ENCODE peak calls at places on chromosomes 1 and 21, in ten cellular contexts. M is mesendoderm; F is erythroblast; U is fibroblast of lung; G is stimulated activated CD4-positive, alpha-beta T cell treated with anti-CD3 and anti-CD28 coated beads, Interleukin-4, amount 100 ng/mL, for 4 hours; J is EL; K is naive thymus-derived CD8-positive, alpha-beta T cell; B is ELR; X is A549; N is choroid plexus epithelial cell. Z is an unnamed sample.

GRCh38 chr1:47785561-47786271 is 211.5 kb downstream of the TRABD2B start:
- DNase-seq in M (peak; percentile 57), F (no peak), U (no peak), G (no peak), J (no peak), K (no peak), B (no peak), X (peak; percentile 8), N (peak; percentile 69), Z (no peak)

GRCh38 chr21:28473530-28474225 is 519.0 kb downstream of the LTN1 start:
- DNase-seq in M (no peak), F (no peak), U (peak; percentile 91), G (no peak), J (peak; percentile 12), K (no peak), B (no peak), X (no peak), N (peak; percentile 77), Z (no peak)

GRCh38 chr1:25167269-25168192 is 64.8 kb downstream of the SYF2 start:
- DNase-seq in M (no peak), F (no peak), U (no peak), G (no peak), J (no peak), K (no peak), B (peak; percentile 9), X (peak; percentile 8), N (no peak), Z (no peak)

GRCh38 chr1:99328171-99328570 is 63.9 kb downstream of the PLPPR4 start:
- DNase-seq in M (peak; percentile 50), F (no peak), U (no peak), G (no peak), J (no peak), K (no peak), B (no peak), X (no peak), N (no peak), Z (no peak)

GRCh38 chr1:161238039-161238473 is at the start of gene NR1I3:
- DNase-seq in M (no peak), F (no peak), U (no peak), G (no peak), J (no peak), K (no peak), B (peak; percentile 46), X (no peak), N (no peak), Z (no peak)

GRCh38 chr21:32186843-32187242 is 92.0 kb downstream of the MIS18A start:
- DNase-seq in M (no peak), F (no peak), U (no peak), G (no peak), J (no peak), K (no peak), B (no peak), X (no peak), N (no peak), Z (no peak)

GRCh38 chr21:43866659-43867331 is 1.8 kb downstream of the AGPAT3 start:
- DNase-seq in M (no peak), F (peak; percentile 43), U (no peak), G (peak; percentile 53), J (peak; percentile 11), K (peak; percentile 29), B (peak; percentile 10), X (no peak), N (peak; percentile 7), Z (no peak)

GRCh38 chr1:64848812-64849211 is 103.9 kb downstream of the RAVER2 start:
- DNase-seq in M (no peak), F (no peak), U (no peak), G (no peak), J (no peak), K (no peak), B (no peak), X (no peak), N (no peak), Z (no peak)

GRCh38 chr1:19381261-19381660 is 69.1 kb downstream of the SLC66A1 start:
- DNase-seq in M (no peak), F (no peak), U (no peak), G (no peak), J (no peak), K (no peak), B (no peak), X (no peak), N (no peak), Z (no peak)

GRCh38 chr1:172401907-172402306 is 18.6 kb upstream of the C1orf105 start:
- DNase-seq in M (peak; percentile 76), F (peak; percentile 42), U (no peak), G (no peak), J (no peak), K (no peak), B (peak; percentile 18), X (no peak), N (no peak), Z (no peak)

GRCh38 chr1:50488876-50489275 is 65.6 kb upstream of the DMRTA2 start:
- DNase-seq in M (no peak), F (no peak), U (no peak), G (no peak), J (no peak), K (no peak), B (no peak), X (no peak), N (peak; percentile 7), Z (no peak)

GRCh38 chr21:21046063-21046462 is 47.9 kb downstream of the NCAM2 start:
- DNase-seq in M (peak; percentile 33), F (no peak), U (no peak), G (no peak), J (no peak), K (no peak), B (no peak), X (no peak), N (no peak), Z (no peak)

GRCh38 chr1:177969825-177970371 is at the start of gene SEC16B:
- DNase-seq in M (no peak), F (no peak), U (no peak), G (no peak), J (no peak), K (no peak), B (no peak), X (peak; percentile 18), N (no peak), Z (no peak)

GRCh38 chr1:20223106-20223505 is 36.8 kb upstream of the PLA2G2C start:
- DNase-seq in M (no peak), F (no peak), U (no peak), G (no peak), J (no peak), K (no peak), B (no peak), X (no peak), N (no peak), Z (no peak)

GRCh38 chr1:162003825-162004205 is 19.9 kb downstream of the OLFML2B start:
- DNase-seq in M (no peak), F (no peak), U (peak; percentile 87), G (no peak), J (peak; percentile 96), K (no peak), B (peak; percentile 96), X (no peak), N (peak; percentile 84), Z (peak; percentile 41)

GRCh38 chr1:206469411-206469932 is 804 bp upstream of the IKBKE start:
- DNase-seq in M (peak; percentile 46), F (no peak), U (no peak), G (no peak), J (no peak), K (no peak), B (peak; percentile 11), X (no peak), N (no peak), Z (no peak)

GRCh38 chr1:31108861-31109260 is 43.3 kb upstream of the PUM1 start:
- DNase-seq in M (no peak), F (no peak), U (no peak), G (no peak), J (no peak), K (no peak), B (no peak), X (no peak), N (no peak), Z (no peak)

GRCh38 chr1:216898801-216899200 is 175.6 kb upstream of the ESRRG start:
- DNase-seq in M (no peak), F (no peak), U (no peak), G (no peak), J (no peak), K (no peak), B (no peak), X (no peak), N (no peak), Z (no peak)

GRCh38 chr21:46183910-46184624 is at the start of gene SPATC1L:
- DNase-seq in M (peak; percentile 92), F (peak; percentile 53), U (peak; percentile 90), G (peak; percentile 37), J (peak; percentile 58), K (no peak), B (peak; percentile 68), X (no peak), N (peak; percentile 90), Z (no peak)

GRCh38 chr21:36245115-36245514 is 74.9 kb upstream of the MORC3 start:
- DNase-seq in M (no peak), F (no peak), U (no peak), G (no peak), J (no peak), K (no peak), B (no peak), X (no peak), N (no peak), Z (no peak)

GRCh38 chr1:207815913-207816312 is 64.1 kb downstream of the CD46 start:
- DNase-seq in M (no peak), F (no peak), U (peak; percentile 14), G (no peak), J (peak; percentile 59), K (no peak), B (peak; percentile 80), X (no peak), N (peak; percentile 33), Z (no peak)

GRCh38 chr1:114353233-114353632 is 157.8 kb downstream of the TRIM33 start:
- DNase-seq in M (peak; percentile 42), F (no peak), U (peak; percentile 81), G (no peak), J (peak; percentile 38), K (no peak), B (peak; percentile 38), X (no peak), N (peak; percentile 88), Z (no peak)

GRCh38 chr1:243848165-243849088 is 1.6 kb downstream of the AKT3 start:
- DNase-seq in M (no peak), F (no peak), U (no peak), G (no peak), J (no peak), K (no peak), B (no peak), X (no peak), N (no peak), Z (no peak)

GRCh38 chr1:18527921-18528320 is 47.2 kb downstream of the KLHDC7A start:
- DNase-seq in M (no peak), F (no peak), U (no peak), G (no peak), J (no peak), K (no peak), B (no peak), X (no peak), N (no peak), Z (no peak)

GRCh38 chr1:17351598-17352324 is 20.2 kb upstream of the PADI6 start:
- DNase-seq in M (no peak), F (no peak), U (no peak), G (no peak), J (no peak), K (no peak), B (no peak), X (no peak), N (no peak), Z (no peak)

GRCh38 chr1:151371744-151372410 is 628 bp downstream of the SELENBP1 start:
- DNase-seq in M (no peak), F (peak; percentile 49), U (peak; percentile 76), G (no peak), J (peak; percentile 44), K (no peak), B (peak; percentile 8), X (peak; percentile 27), N (no peak), Z (no peak)

GRCh38 chr1:223852337-223852736 is 6.6 kb upstream of the TP53BP2 start:
- DNase-seq in M (no peak), F (no peak), U (no peak), G (no peak), J (no peak), K (no peak), B (no peak), X (no peak), N (no peak), Z (no peak)

GRCh38 chr1:101238041-101238515 is 1.3 kb downstream of the S1PR1 start:
- DNase-seq in M (no peak), F (no peak), U (no peak), G (peak; percentile 61), J (no peak), K (peak; percentile 42), B (peak; percentile 58), X (no peak), N (no peak), Z (no peak)